ENCODE peak calls at places on chromosome 1, in eight cellular contexts. One of them, this sample, is unnamed.

GRCh38 chr1:14003552-14003951 is 303.6 kb downstream of the PRDM2 start:
- DNase-seq in upper lobe of left lung: no peak
- DNase-seq in K562: no peak
- DNase-seq in transverse colon: no peak
- DNase-seq in GM12878: no peak
- DNase-seq in spleen: no peak
- DNase-seq in HepG2: no peak
- DNase-seq in endothelial cell of umbilical vein: no peak
- DNase-seq in this sample: no peak

GRCh38 chr1:191831572-191831971 is 326.7 kb upstream of the RGS18 start:
- DNase-seq in upper lobe of left lung: no peak
- DNase-seq in K562: no peak
- DNase-seq in transverse colon: no peak
- DNase-seq in GM12878: no peak
- DNase-seq in spleen: no peak
- DNase-seq in HepG2: no peak
- DNase-seq in endothelial cell of umbilical vein: peak
- DNase-seq in this sample: no peak

GRCh38 chr1:160256396-160257046 is 5.8 kb downstream of the DCAF8 start:
- DNase-seq in upper lobe of left lung: peak
- DNase-seq in K562: no peak
- DNase-seq in transverse colon: no peak
- DNase-seq in GM12878: no peak
- DNase-seq in spleen: no peak
- DNase-seq in HepG2: no peak
- DNase-seq in endothelial cell of umbilical vein: peak
- DNase-seq in this sample: no peak

GRCh38 chr1:116066868-116067563 is 44.2 kb upstream of the MAB21L3 start:
- DNase-seq in upper lobe of left lung: no peak
- DNase-seq in K562: no peak
- DNase-seq in transverse colon: no peak
- DNase-seq in GM12878: no peak
- DNase-seq in spleen: no peak
- DNase-seq in HepG2: no peak
- DNase-seq in endothelial cell of umbilical vein: no peak
- DNase-seq in this sample: no peak

GRCh38 chr1:168135982-168136708 is 585 bp downstream of the GPR161 start:
- DNase-seq in upper lobe of left lung: peak
- DNase-seq in K562: peak
- DNase-seq in transverse colon: peak
- DNase-seq in GM12878: no peak
- DNase-seq in spleen: peak
- DNase-seq in HepG2: no peak
- DNase-seq in endothelial cell of umbilical vein: peak
- DNase-seq in this sample: no peak

GRCh38 chr1:43552813-43553212 is 22.1 kb downstream of the PTPRF start:
- DNase-seq in upper lobe of left lung: peak
- DNase-seq in K562: no peak
- DNase-seq in transverse colon: peak
- DNase-seq in GM12878: no peak
- DNase-seq in spleen: no peak
- DNase-seq in HepG2: no peak
- DNase-seq in endothelial cell of umbilical vein: no peak
- DNase-seq in this sample: no peak

GRCh38 chr1:51330331-51331201 is at the start of gene TTC39A:
- DNase-seq in upper lobe of left lung: no peak
- DNase-seq in K562: no peak
- DNase-seq in transverse colon: no peak
- DNase-seq in GM12878: no peak
- DNase-seq in spleen: no peak
- DNase-seq in HepG2: no peak
- DNase-seq in endothelial cell of umbilical vein: no peak
- DNase-seq in this sample: peak

GRCh38 chr1:183251101-183251958 is 65.3 kb downstream of the LAMC2 start:
- DNase-seq in upper lobe of left lung: no peak
- DNase-seq in K562: no peak
- DNase-seq in transverse colon: no peak
- DNase-seq in GM12878: no peak
- DNase-seq in spleen: peak
- DNase-seq in HepG2: no peak
- DNase-seq in endothelial cell of umbilical vein: no peak
- DNase-seq in this sample: no peak

GRCh38 chr1:211469938-211470529 is 21.9 kb downstream of the RD3 start:
- DNase-seq in upper lobe of left lung: peak
- DNase-seq in K562: peak
- DNase-seq in transverse colon: peak
- DNase-seq in GM12878: no peak
- DNase-seq in spleen: peak
- DNase-seq in HepG2: peak
- DNase-seq in endothelial cell of umbilical vein: peak
- DNase-seq in this sample: no peak

GRCh38 chr1:114609826-114610225 is 28.4 kb upstream of the BCAS2 start:
- DNase-seq in upper lobe of left lung: no peak
- DNase-seq in K562: no peak
- DNase-seq in transverse colon: no peak
- DNase-seq in GM12878: no peak
- DNase-seq in spleen: no peak
- DNase-seq in HepG2: no peak
- DNase-seq in endothelial cell of umbilical vein: no peak
- DNase-seq in this sample: no peak

GRCh38 chr1:101128851-101129250 is 103.3 kb upstream of the DPH5 start:
- DNase-seq in upper lobe of left lung: no peak
- DNase-seq in K562: no peak
- DNase-seq in transverse colon: no peak
- DNase-seq in GM12878: no peak
- DNase-seq in spleen: no peak
- DNase-seq in HepG2: no peak
- DNase-seq in endothelial cell of umbilical vein: no peak
- DNase-seq in this sample: no peak

GRCh38 chr1:80462006-80462405 is 1338.7 kb upstream of the ADGRL2 start:
- DNase-seq in upper lobe of left lung: no peak
- DNase-seq in K562: no peak
- DNase-seq in transverse colon: no peak
- DNase-seq in GM12878: no peak
- DNase-seq in spleen: no peak
- DNase-seq in HepG2: no peak
- DNase-seq in endothelial cell of umbilical vein: no peak
- DNase-seq in this sample: no peak

DNA sequence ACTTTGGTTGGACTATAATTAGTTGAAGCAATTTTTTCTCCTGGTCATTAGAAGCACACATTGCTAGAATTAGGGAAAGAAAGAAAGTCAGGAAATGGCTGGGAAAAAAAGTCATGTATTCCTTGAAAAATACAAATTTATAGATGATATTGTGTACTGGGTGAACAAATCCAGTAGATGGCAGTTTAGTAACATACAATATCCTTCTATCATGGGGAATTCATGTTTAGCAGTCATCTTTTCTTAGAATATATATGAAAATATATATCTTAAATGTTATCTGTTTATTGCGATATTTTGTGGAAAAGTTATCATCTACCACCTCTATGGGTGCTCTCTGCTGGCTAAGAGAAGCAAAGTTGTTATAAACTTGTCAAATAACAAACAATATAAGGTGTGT is 13.1 kb upstream of the ZRANB2 start:
- DNase-seq in upper lobe of left lung: no peak
- DNase-seq in K562: no peak
- DNase-seq in transverse colon: no peak
- DNase-seq in GM12878: no peak
- DNase-seq in spleen: no peak
- DNase-seq in HepG2: no peak
- DNase-seq in endothelial cell of umbilical vein: peak
- DNase-seq in this sample: no peak
- TF ChIP-seq POLR2AphosphoS5 in upper lobe of left lung: no peak
- TF ChIP-seq POLR2AphosphoS5 in K562: no peak
- TF ChIP-seq POLR2AphosphoS5 in transverse colon: no peak
- TF ChIP-seq POLR2AphosphoS5 in GM12878: no peak
- TF ChIP-seq POLR2AphosphoS5 in spleen: no peak
- TF ChIP-seq POLR2AphosphoS5 in HepG2: no peak
- TF ChIP-seq POLR2AphosphoS5 in endothelial cell of umbilical vein: no peak
- TF ChIP-seq POLR2AphosphoS5 in this sample: no peak

DNA sequence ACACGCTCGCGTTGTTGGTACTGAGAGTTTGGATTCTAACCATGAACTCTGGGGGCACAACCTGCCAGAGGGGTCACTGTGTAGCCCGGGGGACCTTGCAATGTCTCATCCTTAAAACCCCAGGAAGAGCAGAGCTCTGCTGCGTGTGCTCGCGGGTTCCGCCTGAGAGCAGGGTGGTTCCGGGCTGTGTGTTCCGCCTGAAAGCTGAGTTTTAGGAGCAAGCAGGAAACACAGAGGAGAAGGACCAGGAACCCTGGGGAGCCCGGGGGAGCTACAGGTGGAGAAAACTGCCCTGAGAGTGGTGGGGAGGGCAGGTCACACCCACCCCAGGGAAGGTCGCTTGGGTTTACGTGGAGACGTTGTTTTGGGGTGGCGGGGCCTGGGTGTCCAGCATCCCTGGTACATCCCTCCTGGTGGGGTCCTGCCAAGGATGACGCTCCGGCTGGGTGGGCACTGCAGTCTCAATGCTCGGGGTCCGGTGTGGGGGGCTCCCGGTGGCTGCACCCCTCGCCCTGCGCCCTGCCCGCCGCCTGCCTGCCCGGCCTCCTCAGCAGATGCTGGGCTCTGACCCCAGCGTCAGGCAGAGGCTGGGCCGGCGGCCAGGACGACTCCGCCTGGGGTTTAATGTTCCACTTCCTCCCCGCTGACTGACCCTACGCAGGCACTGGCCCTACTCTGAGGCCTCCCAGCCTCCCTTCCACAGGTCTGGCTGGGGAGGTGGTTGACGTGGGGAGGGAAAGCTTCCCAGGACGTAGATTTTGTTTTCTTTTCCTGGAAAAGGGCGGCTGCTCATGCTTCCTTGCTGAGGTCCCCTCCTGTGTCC is 17.2 kb upstream of the C1orf159 start:
- DNase-seq in upper lobe of left lung: no peak
- DNase-seq in K562: no peak
- DNase-seq in transverse colon: peak
- DNase-seq in GM12878: no peak
- DNase-seq in spleen: no peak
- DNase-seq in HepG2: no peak
- DNase-seq in endothelial cell of umbilical vein: no peak
- DNase-seq in this sample: no peak
- TF ChIP-seq POLR2A in upper lobe of left lung: no peak
- TF ChIP-seq POLR2A in K562: no peak
- TF ChIP-seq POLR2A in transverse colon: peak
- TF ChIP-seq POLR2A in GM12878: no peak
- TF ChIP-seq POLR2A in spleen: no peak
- TF ChIP-seq POLR2A in HepG2: no peak
- TF ChIP-seq POLR2A in endothelial cell of umbilical vein: no peak
- TF ChIP-seq POLR2A in this sample: no peak

GRCh38 chr1:174872615-174873058 is 127.1 kb upstream of the CACYBP start:
- DNase-seq in upper lobe of left lung: no peak
- DNase-seq in K562: no peak
- DNase-seq in transverse colon: no peak
- DNase-seq in GM12878: no peak
- DNase-seq in spleen: no peak
- DNase-seq in HepG2: no peak
- DNase-seq in endothelial cell of umbilical vein: no peak
- DNase-seq in this sample: no peak

GRCh38 chr1:174877208-174877673 is 122.5 kb upstream of the CACYBP start:
- DNase-seq in upper lobe of left lung: no peak
- DNase-seq in K562: peak
- DNase-seq in transverse colon: peak
- DNase-seq in GM12878: no peak
- DNase-seq in spleen: no peak
- DNase-seq in HepG2: no peak
- DNase-seq in endothelial cell of umbilical vein: no peak
- DNase-seq in this sample: no peak

GRCh38 chr1:174871886-174872285 is 127.9 kb upstream of the CACYBP start:
- DNase-seq in upper lobe of left lung: no peak
- DNase-seq in K562: no peak
- DNase-seq in transverse colon: no peak
- DNase-seq in GM12878: no peak
- DNase-seq in spleen: no peak
- DNase-seq in HepG2: no peak
- DNase-seq in endothelial cell of umbilical vein: no peak
- DNase-seq in this sample: no peak

GRCh38 chr1:174874337-174875053 is 125.3 kb upstream of the CACYBP start:
- DNase-seq in upper lobe of left lung: peak
- DNase-seq in K562: no peak
- DNase-seq in transverse colon: peak
- DNase-seq in GM12878: peak
- DNase-seq in spleen: no peak
- DNase-seq in HepG2: no peak
- DNase-seq in endothelial cell of umbilical vein: no peak
- DNase-seq in this sample: no peak

GRCh38 chr1:174875306-174875705 is 124.4 kb upstream of the CACYBP start:
- DNase-seq in upper lobe of left lung: peak
- DNase-seq in K562: no peak
- DNase-seq in transverse colon: peak
- DNase-seq in GM12878: no peak
- DNase-seq in spleen: no peak
- DNase-seq in HepG2: peak
- DNase-seq in endothelial cell of umbilical vein: no peak
- DNase-seq in this sample: no peak
- TF ChIP-seq POLR2AphosphoS5 in upper lobe of left lung: peak
- TF ChIP-seq POLR2AphosphoS5 in K562: no peak
- TF ChIP-seq POLR2AphosphoS5 in transverse colon: peak
- TF ChIP-seq POLR2AphosphoS5 in GM12878: no peak
- TF ChIP-seq POLR2AphosphoS5 in spleen: no peak
- TF ChIP-seq POLR2AphosphoS5 in HepG2: no peak
- TF ChIP-seq POLR2AphosphoS5 in endothelial cell of umbilical vein: no peak
- TF ChIP-seq POLR2AphosphoS5 in this sample: no peak

GRCh38 chr1:212537610-212538009 is 71.0 kb upstream of the ATF3 start:
- DNase-seq in upper lobe of left lung: no peak
- DNase-seq in K562: no peak
- DNase-seq in transverse colon: no peak
- DNase-seq in GM12878: no peak
- DNase-seq in spleen: no peak
- DNase-seq in HepG2: no peak
- DNase-seq in endothelial cell of umbilical vein: no peak
- DNase-seq in this sample: no peak
- TF ChIP-seq POLR2A in upper lobe of left lung: no peak
- TF ChIP-seq POLR2A in K562: no peak
- TF ChIP-seq POLR2A in transverse colon: no peak
- TF ChIP-seq POLR2A in GM12878: no peak
- TF ChIP-seq POLR2A in spleen: no peak
- TF ChIP-seq POLR2A in HepG2: no peak
- TF ChIP-seq POLR2A in endothelial cell of umbilical vein: no peak
- TF ChIP-seq POLR2A in this sample: no peak

This sample was measured in GM12891.